ENCODE peak calls at places on chromosomes 13 and 19, in seven cellular contexts. One of them, this sample, is unnamed. For H3K27me3, the result is how much of the 10 kb centered on the place peaks cover.

GRCh38 chr13:77907653-77908341 is 10.8 kb downstream of the EDNRB start:
- DNase-seq in breast epithelium: no peak
- DNase-seq in GM23338: no peak
- DNase-seq in prostate gland: no peak
- DNase-seq in Panc1: no peak
- DNase-seq in GM12878: no peak
- DNase-seq in HL-60: no peak
- DNase-seq in this sample: no peak

GRCh38 chr19:48967346-48968178 is 2.5 kb downstream of the FTL start:
- DNase-seq in GM23338: no peak
- DNase-seq in HL-60: peak
- DNase-seq in Panc1: no peak
- DNase-seq in prostate gland: no peak
- DNase-seq in GM12878: no peak
- DNase-seq in breast epithelium: no peak
- DNase-seq in this sample: peak

GRCh38 chr13:58144616-58145015 is 513.1 kb downstream of the PCDH17 start:
- DNase-seq in breast epithelium: no peak
- DNase-seq in prostate gland: no peak
- DNase-seq in GM23338: no peak
- DNase-seq in HL-60: no peak
- DNase-seq in Panc1: no peak
- DNase-seq in GM12878: no peak
- DNase-seq in this sample: peak

GRCh38 chr13:84500016-84500415 is 617.7 kb upstream of the SLITRK1 start:
- DNase-seq in prostate gland: no peak
- DNase-seq in GM12878: no peak
- DNase-seq in breast epithelium: no peak
- DNase-seq in Panc1: no peak
- DNase-seq in GM23338: no peak
- DNase-seq in HL-60: no peak
- DNase-seq in this sample: no peak

GRCh38 chr19:15371786-15372380 is 7.7 kb downstream of the AKAP8 start:
- DNase-seq in Panc1: no peak
- DNase-seq in prostate gland: no peak
- DNase-seq in GM23338: no peak
- DNase-seq in GM12878: no peak
- DNase-seq in HL-60: no peak
- DNase-seq in breast epithelium: no peak
- DNase-seq in this sample: peak

GRCh38 chr19:13646758-13647157 is 117.6 kb upstream of the MRI1 start:
- DNase-seq in breast epithelium: no peak
- DNase-seq in HL-60: no peak
- DNase-seq in GM12878: no peak
- DNase-seq in prostate gland: no peak
- DNase-seq in GM23338: no peak
- DNase-seq in Panc1: no peak
- DNase-seq in this sample: no peak

GRCh38 chr13:43963726-43964125 is 84.0 kb downstream of the LACC1 start:
- DNase-seq in GM12878: no peak
- DNase-seq in breast epithelium: no peak
- DNase-seq in Panc1: no peak
- DNase-seq in GM23338: peak
- DNase-seq in HL-60: no peak
- DNase-seq in prostate gland: no peak
- DNase-seq in this sample: no peak

GRCh38 chr13:92103673-92104296 is 705.4 kb downstream of the GPC5 start:
- DNase-seq in prostate gland: no peak
- DNase-seq in GM23338: peak
- DNase-seq in HL-60: no peak
- DNase-seq in Panc1: no peak
- DNase-seq in GM12878: no peak
- DNase-seq in breast epithelium: no peak
- DNase-seq in this sample: no peak

GRCh38 chr13:45393941-45394570 is 24.1 kb downstream of the SLC25A30 start:
- DNase-seq in GM12878: no peak
- DNase-seq in Panc1: no peak
- DNase-seq in HL-60: peak
- DNase-seq in GM23338: peak
- DNase-seq in prostate gland: peak
- DNase-seq in breast epithelium: no peak
- DNase-seq in this sample: no peak

GRCh38 chr19:29598036-29598435 is 8.0 kb upstream of the POP4 start:
- DNase-seq in breast epithelium: no peak
- DNase-seq in GM23338: no peak
- DNase-seq in prostate gland: no peak
- DNase-seq in GM12878: no peak
- DNase-seq in Panc1: no peak
- DNase-seq in HL-60: no peak
- DNase-seq in this sample: peak
- H3K27me3 ChIP-seq in breast epithelium: under half
- H3K27me3 ChIP-seq in GM23338: under half
- H3K27me3 ChIP-seq in prostate gland: under half
- H3K27me3 ChIP-seq in GM12878: under half
- H3K27me3 ChIP-seq in Panc1: under half
- H3K27me3 ChIP-seq in HL-60: under half
- H3K27me3 ChIP-seq in this sample: under half

DNA sequence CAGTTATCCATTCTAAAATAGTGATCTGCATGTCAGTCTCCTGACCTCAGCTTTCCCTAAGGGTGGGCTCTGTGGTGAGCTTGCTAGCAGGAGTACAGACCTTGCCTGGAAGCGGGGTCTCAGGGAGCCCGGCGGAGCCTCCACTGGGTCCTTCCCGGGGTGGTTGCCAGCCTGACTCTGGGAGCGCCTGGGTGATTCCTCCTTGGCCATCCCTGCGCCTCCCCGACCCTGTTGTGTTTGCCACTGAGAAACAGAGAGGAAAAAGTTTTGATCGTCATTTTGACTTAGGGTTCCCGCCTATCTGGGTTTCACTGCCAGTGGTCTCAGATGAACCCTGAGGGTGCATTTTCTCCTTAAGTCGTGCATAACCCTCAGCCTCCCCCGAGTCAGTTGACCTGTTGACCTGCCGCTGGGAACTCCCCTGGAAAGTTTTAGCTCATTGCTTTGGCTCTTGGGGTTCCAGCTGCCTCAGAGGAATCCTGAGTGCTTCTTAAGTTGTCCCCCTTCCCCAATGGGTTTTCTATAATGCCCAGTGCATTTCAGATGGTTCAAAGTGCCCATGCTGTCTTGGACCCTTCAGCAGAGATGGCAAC is 117.8 kb downstream of the RAB20 start:
- DNase-seq in HL-60: no peak
- DNase-seq in GM12878: no peak
- DNase-seq in breast epithelium: no peak
- DNase-seq in GM23338: no peak
- DNase-seq in prostate gland: no peak
- DNase-seq in Panc1: no peak
- DNase-seq in this sample: no peak
- TF ChIP-seq POLR2AphosphoS5 in HL-60: no peak
- TF ChIP-seq POLR2AphosphoS5 in GM12878: no peak
- TF ChIP-seq POLR2AphosphoS5 in breast epithelium: no peak
- TF ChIP-seq POLR2AphosphoS5 in GM23338: no peak
- TF ChIP-seq POLR2AphosphoS5 in prostate gland: no peak
- TF ChIP-seq POLR2AphosphoS5 in Panc1: no peak
- TF ChIP-seq POLR2AphosphoS5 in this sample: no peak

DNA sequence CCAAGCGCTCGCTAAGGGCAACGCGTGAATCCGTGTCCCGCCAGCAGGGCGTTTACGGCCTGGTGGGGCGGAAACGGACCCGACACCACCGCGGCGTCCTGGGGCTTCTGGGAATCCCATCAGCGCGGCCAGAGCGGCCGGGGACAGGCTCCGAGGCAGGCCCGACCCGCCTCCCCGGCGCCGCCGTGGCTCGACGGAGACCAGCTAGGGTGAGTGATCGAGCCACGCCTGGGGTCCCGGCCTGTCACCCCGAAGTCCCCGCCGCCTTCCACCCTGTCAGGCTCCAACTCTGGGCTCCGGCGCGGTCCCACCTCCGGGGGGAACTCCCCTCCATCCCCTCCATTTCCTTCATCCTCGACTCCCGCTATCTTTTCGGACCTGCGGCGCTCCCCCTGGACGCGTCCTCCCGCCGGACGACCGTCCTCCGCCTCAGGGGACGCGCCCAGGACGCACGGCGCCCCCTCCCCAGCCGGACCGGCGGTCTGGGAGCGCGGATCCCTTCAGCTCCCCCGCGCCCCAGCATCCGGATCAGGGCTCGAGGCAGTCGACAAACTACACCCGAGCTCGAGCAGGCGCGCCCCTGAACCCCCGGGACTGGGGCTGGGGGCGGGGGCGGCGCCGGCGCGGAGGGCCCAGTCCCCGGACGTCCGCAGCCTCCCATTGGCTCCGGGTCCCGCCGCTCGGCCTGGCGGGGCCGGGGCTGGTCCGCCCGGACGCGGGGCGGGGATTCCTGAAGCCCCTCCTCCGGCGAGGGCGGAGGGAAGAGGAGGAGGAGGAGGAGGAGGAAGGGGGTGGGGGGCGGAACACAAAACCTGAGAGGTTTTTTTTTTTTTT is 643 bp upstream of the BICRA start:
- DNase-seq in prostate gland: peak
- DNase-seq in Panc1: no peak
- DNase-seq in GM23338: peak
- DNase-seq in GM12878: peak
- DNase-seq in HL-60: peak
- DNase-seq in breast epithelium: peak
- DNase-seq in this sample: peak
- TF ChIP-seq CTCF in prostate gland: no peak
- TF ChIP-seq CTCF in Panc1: no peak
- TF ChIP-seq CTCF in GM23338: no peak
- TF ChIP-seq CTCF in GM12878: no peak
- TF ChIP-seq CTCF in HL-60: no peak
- TF ChIP-seq CTCF in breast epithelium: peak
- TF ChIP-seq CTCF in this sample: peak

GRCh38 chr13:101841687-101842086 is 389.2 kb downstream of the ITGBL1 start:
- DNase-seq in GM23338: peak
- DNase-seq in prostate gland: no peak
- DNase-seq in HL-60: no peak
- DNase-seq in Panc1: no peak
- DNase-seq in GM12878: no peak
- DNase-seq in breast epithelium: no peak
- DNase-seq in this sample: no peak
- H3K27me3 ChIP-seq in GM23338: under half
- H3K27me3 ChIP-seq in prostate gland: under half
- H3K27me3 ChIP-seq in HL-60: under half
- H3K27me3 ChIP-seq in Panc1: under half
- H3K27me3 ChIP-seq in GM12878: under half
- H3K27me3 ChIP-seq in breast epithelium: under half
- H3K27me3 ChIP-seq in this sample: under half

DNA sequence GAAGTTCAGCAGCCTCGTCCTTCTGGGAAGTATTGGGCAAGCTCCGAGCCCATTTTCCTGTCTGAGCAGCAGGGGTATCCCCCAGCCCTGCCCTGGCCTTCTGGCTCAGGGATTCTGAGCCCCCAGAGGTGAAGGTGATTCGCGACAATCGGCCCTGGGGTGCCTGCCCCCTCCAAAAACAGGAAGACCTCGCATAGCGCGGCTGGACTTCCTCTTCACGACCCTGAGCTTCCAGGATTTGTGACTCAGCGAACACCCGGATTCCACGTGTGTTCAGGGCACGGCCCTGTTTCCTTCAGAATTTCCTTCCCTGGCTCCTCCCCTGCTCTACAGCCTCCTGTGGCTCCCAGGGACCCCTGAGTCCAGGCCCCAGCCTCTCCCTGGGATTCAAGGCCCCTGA is at the start of gene SEMA6B:
- DNase-seq in GM23338: no peak
- DNase-seq in HL-60: peak
- DNase-seq in prostate gland: no peak
- DNase-seq in Panc1: no peak
- DNase-seq in breast epithelium: no peak
- DNase-seq in GM12878: no peak
- DNase-seq in this sample: peak
- TF ChIP-seq POLR2AphosphoS5 in GM23338: no peak
- TF ChIP-seq POLR2AphosphoS5 in HL-60: no peak
- TF ChIP-seq POLR2AphosphoS5 in prostate gland: peak
- TF ChIP-seq POLR2AphosphoS5 in Panc1: no peak
- TF ChIP-seq POLR2AphosphoS5 in breast epithelium: no peak
- TF ChIP-seq POLR2AphosphoS5 in GM12878: no peak
- TF ChIP-seq POLR2AphosphoS5 in this sample: peak

GRCh38 chr13:51849145-51850101 is 4.4 kb upstream of the TMEM272 start:
- DNase-seq in breast epithelium: no peak
- DNase-seq in prostate gland: no peak
- DNase-seq in HL-60: peak
- DNase-seq in Panc1: no peak
- DNase-seq in GM23338: peak
- DNase-seq in GM12878: no peak
- DNase-seq in this sample: no peak
- TF ChIP-seq CTCF in breast epithelium: no peak
- TF ChIP-seq CTCF in prostate gland: no peak
- TF ChIP-seq CTCF in HL-60: peak
- TF ChIP-seq CTCF in Panc1: peak
- TF ChIP-seq CTCF in GM23338: peak
- TF ChIP-seq CTCF in GM12878: peak
- TF ChIP-seq CTCF in this sample: peak

GRCh38 chr13:27969073-27969865 is at the start of gene CDX2:
- DNase-seq in GM23338: peak
- DNase-seq in GM12878: no peak
- DNase-seq in Panc1: no peak
- DNase-seq in HL-60: no peak
- DNase-seq in prostate gland: no peak
- DNase-seq in breast epithelium: no peak
- DNase-seq in this sample: no peak

GRCh38 chr13:27971776-27972618 is 2.9 kb upstream of the CDX2 start:
- DNase-seq in Panc1: no peak
- DNase-seq in GM23338: no peak
- DNase-seq in GM12878: no peak
- DNase-seq in HL-60: no peak
- DNase-seq in prostate gland: no peak
- DNase-seq in breast epithelium: no peak
- DNase-seq in this sample: no peak

GRCh38 chr13:27971236-27971645 is 2.1 kb upstream of the CDX2 start:
- DNase-seq in prostate gland: no peak
- DNase-seq in HL-60: no peak
- DNase-seq in GM23338: peak
- DNase-seq in Panc1: no peak
- DNase-seq in breast epithelium: no peak
- DNase-seq in GM12878: no peak
- DNase-seq in this sample: no peak

GRCh38 chr13:27969866-27970229 is 733 bp upstream of the CDX2 start:
- DNase-seq in GM12878: no peak
- DNase-seq in GM23338: no peak
- DNase-seq in prostate gland: no peak
- DNase-seq in Panc1: no peak
- DNase-seq in breast epithelium: no peak
- DNase-seq in HL-60: no peak
- DNase-seq in this sample: no peak

GRCh38 chr13:27970382-27971235 is 1.5 kb upstream of the CDX2 start:
- DNase-seq in Panc1: no peak
- DNase-seq in breast epithelium: no peak
- DNase-seq in HL-60: no peak
- DNase-seq in prostate gland: no peak
- DNase-seq in GM12878: no peak
- DNase-seq in GM23338: no peak
- DNase-seq in this sample: no peak
- H3K27me3 ChIP-seq in Panc1: under half
- H3K27me3 ChIP-seq in breast epithelium: half or more
- H3K27me3 ChIP-seq in HL-60: half or more
- H3K27me3 ChIP-seq in prostate gland: half or more
- H3K27me3 ChIP-seq in GM12878: under half
- H3K27me3 ChIP-seq in GM23338: half or more
- H3K27me3 ChIP-seq in this sample: half or more

This sample was measured in spleen.